ENCODE peak calls at places on chromosomes 6 and 20, in nine cellular contexts. E is mammary epithelial cell, A is fibroblast of pulmonary artery, N is mucosa of descending colon, L is fibroblast of villous mesenchyme, W is body of pancreas, Q is stomach, G is left ventricle myocardium inferior, I is HCT116. P is an unnamed sample.

GRCh38 chr20:4025679-4026078 is 10.3 kb upstream of the RNF24 start:
- DNase-seq in E (no peak), A (no peak), N (no peak), L (no peak), W (no peak), Q (no peak), G (no peak), I (no peak), P (no peak)

GRCh38 chr6:31834704-31835375 is 7.3 kb downstream of the HSPA1B start:
- DNase-seq in E (no peak), A (no peak), N (peak; percentile 85), L (no peak), W (peak; percentile 69), Q (peak; percentile 77), G (peak; percentile 74), I (peak; percentile 51), P (no peak)

GRCh38 chr6:125098253-125098652 is 55.3 kb upstream of the TPD52L1 start:
- DNase-seq in E (no peak), A (no peak), N (no peak), L (no peak), W (no peak), Q (no peak), G (no peak), I (no peak), P (no peak)

GRCh38 chr6:56766806-56767178 is 124.1 kb upstream of the DST start:
- DNase-seq in E (peak; percentile 92), A (peak; percentile 61), N (no peak), L (peak; percentile 78), W (no peak), Q (no peak), G (no peak), I (no peak), P (peak; percentile 83)

GRCh38 chr20:23362392-23363256 is 642 bp downstream of the GZF1 start:
- DNase-seq in E (peak; percentile 32), A (peak; percentile 34), N (peak; percentile 50), L (peak; percentile 44), W (peak; percentile 55), Q (peak; percentile 44), G (peak; percentile 51), I (no peak), P (peak; percentile 14)

GRCh38 chr6:138592698-138593097 is 93.4 kb upstream of the NHSL1 start:
- DNase-seq in E (no peak), A (no peak), N (no peak), L (no peak), W (no peak), Q (no peak), G (no peak), I (no peak), P (no peak)

GRCh38 chr20:38897267-38897666 is 28.9 kb upstream of the FAM83D start:
- DNase-seq in E (no peak), A (no peak), N (no peak), L (no peak), W (no peak), Q (no peak), G (no peak), I (no peak), P (no peak)

GRCh38 chr6:111922454-111923297 is 49.4 kb upstream of the FYN start:
- DNase-seq in E (peak; percentile 44), A (peak; percentile 52), N (no peak), L (peak; percentile 87), W (no peak), Q (no peak), G (no peak), I (no peak), P (peak; percentile 50)

GRCh38 chr20:16714242-16714641 is 15.6 kb upstream of the SNRPB2 start:
- DNase-seq in E (no peak), A (no peak), N (no peak), L (no peak), W (no peak), Q (no peak), G (no peak), I (no peak), P (no peak)

GRCh38 chr6:145538996-145539395 is 196.3 kb downstream of the EPM2A start:
- DNase-seq in E (no peak), A (no peak), N (no peak), L (no peak), W (no peak), Q (no peak), G (no peak), I (no peak), P (no peak)

GRCh38 chr6:144343736-144344428 is 58.7 kb downstream of the UTRN start:
- DNase-seq in E (peak; percentile 41), A (peak; percentile 33), N (peak; percentile 77), L (no peak), W (no peak), Q (peak; percentile 57), G (no peak), I (no peak), P (peak; percentile 72)

GRCh38 chr6:22153384-22154158 is 143.3 kb downstream of the PRL start:
- DNase-seq in E (no peak), A (no peak), N (no peak), L (peak; percentile 39), W (no peak), Q (no peak), G (no peak), I (no peak), P (no peak)

GRCh38 chr6:41784581-41785171 is 2.8 kb upstream of the TOMM6 start:
- DNase-seq in E (no peak), A (no peak), N (no peak), L (no peak), W (no peak), Q (peak; percentile 69), G (no peak), I (no peak), P (peak; percentile 57)

DNA sequence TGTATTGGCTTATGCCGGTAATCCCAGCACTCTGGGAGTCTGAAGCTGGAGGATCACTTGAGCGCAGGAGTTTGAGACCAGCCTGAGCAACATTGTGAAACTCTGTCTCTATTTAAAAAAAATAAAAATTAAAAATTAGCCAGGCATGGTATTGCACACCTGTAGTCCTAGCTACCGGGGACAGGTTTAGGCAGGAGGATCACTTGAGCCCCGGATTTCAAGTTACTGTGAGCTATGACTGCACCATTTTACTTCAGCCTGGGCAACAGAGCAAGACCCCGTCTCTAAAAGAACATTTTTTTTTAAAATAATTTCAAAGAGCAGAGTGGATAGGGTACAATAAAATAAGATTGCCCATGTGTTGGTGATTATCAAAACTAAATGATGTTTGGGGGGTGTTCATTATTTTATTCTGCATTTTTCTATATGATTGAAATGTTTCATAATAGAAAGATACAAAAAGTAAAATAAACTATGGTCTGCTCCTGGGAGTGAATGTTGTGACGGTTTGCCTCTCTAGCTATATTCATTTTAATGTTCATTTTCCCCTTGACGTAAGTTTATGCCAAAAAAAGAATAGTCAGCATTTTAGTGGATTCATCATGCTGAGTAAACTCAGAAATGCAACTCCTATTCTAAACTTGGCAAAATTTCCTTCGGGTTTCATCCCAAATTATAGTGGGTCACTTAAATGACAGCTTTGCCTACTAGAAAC is 482.7 kb upstream of the SOX4 start:
- DNase-seq in E (no peak), A (no peak), N (no peak), L (no peak), W (no peak), Q (no peak), G (no peak), I (no peak), P (no peak)
- H3K4me3 ChIP-seq in E (no peak overlapping the region), A (no peak overlapping the region), N (no peak overlapping the region), L (no peak overlapping the region), W (no peak overlapping the region), Q (no peak overlapping the region), G (no peak overlapping the region), I (no peak overlapping the region), P (no peak overlapping the region)

GRCh38 chr6:165689699-165690098 is 26.7 kb upstream of the PDE10A start:
- DNase-seq in E (no peak), A (peak; percentile 50), N (no peak), L (no peak), W (no peak), Q (no peak), G (no peak), I (no peak), P (no peak)
- TF ChIP-seq CTCF in E (no peak), A (peak; percentile 34), N (no peak), L (peak; percentile 10), W (no peak), Q (no peak), G (no peak), I (no peak), P (no peak)

DNA sequence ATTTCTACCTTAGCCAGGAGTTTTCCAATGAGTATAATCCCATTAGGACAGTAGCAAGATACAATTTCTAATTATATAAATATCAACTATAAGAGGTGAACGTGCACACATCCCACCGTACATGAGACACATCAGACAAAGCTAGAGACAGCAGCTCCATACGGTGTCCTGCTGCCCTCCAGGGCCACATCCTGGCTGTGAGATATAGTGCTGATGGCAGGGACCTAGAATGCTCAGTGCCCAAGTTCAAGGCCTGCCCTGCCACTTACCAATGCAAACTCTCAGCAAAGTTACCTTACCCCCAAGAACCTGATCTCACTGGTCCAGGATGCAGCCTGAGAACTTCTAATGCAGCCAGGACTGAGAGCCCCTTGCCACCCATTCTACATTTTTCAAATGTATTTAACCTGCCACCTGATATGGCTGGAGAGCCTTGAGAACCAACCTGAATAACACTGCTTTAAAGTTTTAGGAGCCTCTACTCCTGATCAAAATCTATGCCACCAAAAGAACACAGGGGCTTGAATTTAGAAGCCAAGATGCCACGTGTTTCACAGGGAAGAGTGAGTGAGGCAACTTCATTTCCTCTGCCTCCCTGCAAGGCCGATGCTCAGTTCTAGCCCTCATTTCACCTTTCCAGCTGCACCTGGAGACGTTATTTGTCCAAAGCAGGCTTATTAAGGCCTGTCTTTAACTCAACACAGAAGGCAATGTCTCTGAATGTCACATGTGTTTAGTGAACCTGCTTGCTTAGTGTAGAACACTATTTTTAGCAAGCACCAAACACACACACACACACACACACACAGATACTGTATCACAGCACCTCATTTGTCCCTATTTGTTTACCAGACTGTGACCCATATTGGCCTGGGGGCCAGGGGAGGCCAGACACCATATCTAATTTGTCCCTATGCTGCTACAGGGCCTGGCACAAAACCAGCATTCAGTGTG is 6.1 kb downstream of the NFATC2 start:
- DNase-seq in E (no peak), A (no peak), N (no peak), L (no peak), W (peak; percentile 28), Q (peak; percentile 45), G (no peak), I (no peak), P (no peak)
- H3K4me3 ChIP-seq in E (no peak overlapping the region), A (no peak overlapping the region), N (no peak overlapping the region), L (no peak overlapping the region), W (no peak overlapping the region), Q (no peak overlapping the region), G (no peak overlapping the region), I (no peak overlapping the region), P (no peak overlapping the region)

DNA sequence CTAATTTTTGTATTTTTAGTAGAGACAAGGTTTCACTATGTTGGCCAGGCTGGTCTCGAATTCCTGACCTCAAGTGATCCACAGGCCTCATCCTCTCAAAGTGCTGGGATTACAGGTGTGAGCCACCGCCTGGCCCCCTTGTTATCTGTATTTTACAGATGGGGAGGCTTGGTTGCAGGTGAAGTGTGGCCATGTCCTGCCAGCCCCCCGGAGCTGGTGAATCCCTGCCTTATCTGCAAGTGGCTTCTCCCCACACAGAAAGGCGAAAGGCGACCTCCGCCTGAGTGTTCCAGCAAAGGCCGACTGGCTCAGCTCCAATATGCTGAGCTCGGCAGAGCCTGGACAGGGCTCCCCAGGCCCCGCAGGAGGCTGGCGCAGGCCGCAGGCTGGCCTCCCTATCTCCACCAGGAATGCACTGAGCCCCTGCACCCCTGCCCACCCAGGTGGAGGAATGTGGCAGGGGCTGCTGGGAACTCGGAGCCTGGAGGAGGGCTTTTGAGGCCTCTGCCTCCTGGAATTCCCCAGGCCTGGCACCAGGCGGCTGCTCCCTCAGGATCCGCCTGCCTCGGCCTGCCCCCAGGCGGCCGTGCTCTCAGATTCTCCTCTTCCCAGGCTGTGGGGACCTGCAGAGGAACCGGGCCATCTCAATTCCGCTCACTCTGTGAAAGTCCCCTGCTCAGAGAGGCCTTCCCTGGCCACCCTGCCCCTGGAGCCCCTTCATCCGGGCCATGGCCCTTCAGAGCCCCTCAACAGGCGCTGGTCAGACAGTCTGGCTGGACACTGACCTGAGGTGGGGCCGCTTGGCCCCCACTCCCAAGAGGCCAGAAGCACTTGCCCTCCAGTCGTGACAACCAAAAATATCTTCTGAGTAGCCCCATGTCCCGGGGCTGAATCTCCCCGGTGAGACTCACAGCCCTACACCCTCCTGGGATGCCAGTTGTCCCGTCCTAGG is 9.3 kb upstream of the LAMA5 start:
- DNase-seq in E (peak; percentile 53), A (peak; percentile 62), N (no peak), L (peak; percentile 91), W (peak; percentile 75), Q (peak; percentile 66), G (no peak), I (no peak), P (peak; percentile 76)
- TF ChIP-seq CTCF in E (peak; percentile 63), A (peak; percentile 50), N (no peak), L (peak; percentile 69), W (no peak), Q (peak; percentile 56), G (peak; percentile 68), I (peak; percentile 49), P (peak; percentile 58)

P was measured in epithelial cell of esophagus.